ENCODE peak calls at places on chromosomes 13 and 19, in six cellular contexts. W is ureter; C is GM12892; P is stimulated activated CD4-positive, alpha-beta T cell treated with anti-CD3 and anti-CD28 coated beads, TNF-alpha, amount 100 ng/mL, for 24 hours; R is aorta; Y is AG10803. T is an unnamed sample.

GRCh38 chr19:32881766-32882165 is 12.2 kb upstream of the SLC7A9 start:
- DNase-seq in W (no peak), C (no peak), P (no peak), R (no peak), Y (no peak), T (no peak)

GRCh38 chr19:47390533-47391488 is 28.5 kb downstream of the MEIS3 start:
- DNase-seq in W (no peak), C (no peak), P (no peak), R (no peak), Y (no peak), T (no peak)

GRCh38 chr13:54536112-54536511 is 1507.5 kb downstream of the OLFM4 start:
- DNase-seq in W (no peak), C (no peak), P (no peak), R (no peak), Y (no peak), T (no peak)

GRCh38 chr13:27044837-27045570 is 126.6 kb downstream of the USP12 start:
- DNase-seq in W (no peak), C (no peak), P (no peak), R (no peak), Y (no peak), T (no peak)

GRCh38 chr13:113402471-113403254 is 38.7 kb upstream of the GRTP1 start:
- DNase-seq in W (peak; percentile 37), C (no peak), P (no peak), R (no peak), Y (no peak), T (no peak)

GRCh38 chr13:113982296-113982661 is 8.4 kb upstream of the C13orf46 start:
- DNase-seq in W (peak; percentile 41), C (no peak), P (no peak), R (peak; percentile 27), Y (no peak), T (no peak)

GRCh38 chr19:10238172-10238783 is 7.1 kb upstream of the S1PR2 start:
- DNase-seq in W (no peak), C (no peak), P (no peak), R (peak; percentile 76), Y (peak; percentile 91), T (peak; percentile 82)

GRCh38 chr13:94345374-94346195 is 133.9 kb downstream of the DCT start:
- DNase-seq in W (no peak), C (no peak), P (no peak), R (no peak), Y (peak; percentile 59), T (no peak)

GRCh38 chr19:46776927-46777911 is 11.2 kb downstream of the SLC1A5 start:
- DNase-seq in W (no peak), C (no peak), P (peak; percentile 30), R (no peak), Y (no peak), T (no peak)

GRCh38 chr19:4531562-4532165 is 3.4 kb downstream of the PLIN5 start:
- DNase-seq in W (no peak), C (no peak), P (no peak), R (no peak), Y (no peak), T (no peak)

GRCh38 chr13:43431279-43431678 is 355.5 kb downstream of the ENOX1 start:
- DNase-seq in W (no peak), C (no peak), P (no peak), R (no peak), Y (no peak), T (no peak)

GRCh38 chr13:59012731-59013130 is 1151.0 kb downstream of the DIAPH3 start:
- DNase-seq in W (no peak), C (no peak), P (no peak), R (no peak), Y (no peak), T (no peak)

GRCh38 chr13:37225414-37226047 is 120.1 kb upstream of the CSNK1A1L start:
- DNase-seq in W (no peak), C (no peak), P (no peak), R (no peak), Y (peak; percentile 44), T (peak; percentile 28)

GRCh38 chr19:827710-828321 is at the start of gene AZU1:
- DNase-seq in W (no peak), C (no peak), P (no peak), R (no peak), Y (no peak), T (no peak)

GRCh38 chr13:79604752-79605151 is 123.8 kb downstream of the NDFIP2 start:
- DNase-seq in W (no peak), C (no peak), P (no peak), R (no peak), Y (no peak), T (no peak)

GRCh38 chr19:3575260-3575741 is 2.6 kb downstream of the HMG20B start:
- DNase-seq in W (no peak), C (no peak), P (no peak), R (no peak), Y (no peak), T (peak; percentile 49)

GRCh38 chr13:66835040-66835628 is 395.0 kb downstream of the PCDH9 start:
- DNase-seq in W (no peak), C (no peak), P (no peak), R (peak; percentile 60), Y (no peak), T (peak; percentile 14)

GRCh38 chr13:59230484-59231264 is 933.1 kb downstream of the DIAPH3 start:
- DNase-seq in W (no peak), C (no peak), P (no peak), R (no peak), Y (no peak), T (no peak)

GRCh38 chr19:5893907-5894703 is 9.5 kb downstream of the NDUFA11 start:
- DNase-seq in W (no peak), C (no peak), P (no peak), R (no peak), Y (no peak), T (no peak)

GRCh38 chr19:8080832-8081231 is 28.3 kb downstream of the CCL25 start:
- DNase-seq in W (no peak), C (no peak), P (no peak), R (no peak), Y (no peak), T (no peak)

T was measured in fibroblast of villous mesenchyme.